ENCODE peak calls at places on chromosomes 7 and 10, in six cellular contexts. X is effector CD4-positive, alpha-beta T cell; M is naive thymus-derived CD8-positive, alpha-beta T cell; H is progenitor cell of endocrine pancreas; G is head of caudate nucleus; I is hypothalamus. W is an unnamed sample.

GRCh38 chr7:28483868-28484267 is 71.5 kb downstream of the CREB5 start:
- DNase-seq in G (no peak), M (no peak), X (no peak), H (no peak), I (no peak), W (no peak)

GRCh38 chr10:79274279-79275104 is 72.8 kb upstream of the PPIF start:
- DNase-seq in H (no peak), G (peak), M (no peak), I (peak), X (no peak), W (peak)

GRCh38 chr7:134394046-134394445 is 64.9 kb downstream of the AKR1B1 start:
- DNase-seq in H (no peak), G (no peak), M (no peak), I (no peak), X (no peak), W (no peak)

GRCh38 chr7:30285067-30285530 is 702 bp downstream of the ZNRF2 start:
- DNase-seq in X (peak), H (peak), M (no peak), G (peak), I (peak), W (no peak)

GRCh38 chr10:77287647-77288120 is 349.9 kb downstream of the KCNMA1 start:
- DNase-seq in G (no peak), H (no peak), I (no peak), X (no peak), M (no peak), W (peak)

GRCh38 chr7:48052748-48053147 is 17.4 kb downstream of the C7orf57 start:
- DNase-seq in I (no peak), H (no peak), M (no peak), X (no peak), G (no peak), W (no peak)

GRCh38 chr7:27217951-27218350 is 18.1 kb upstream of the HOXA13 start:
- DNase-seq in M (no peak), I (no peak), G (no peak), H (no peak), X (no peak), W (no peak)

GRCh38 chr7:152142976-152143665 is 117.6 kb downstream of the GALNT11 start:
- DNase-seq in M (peak), G (no peak), X (no peak), H (no peak), I (no peak), W (no peak)

GRCh38 chr7:4136501-4137110 is 545.5 kb upstream of the FOXK1 start:
- DNase-seq in I (no peak), G (no peak), M (no peak), X (no peak), H (no peak), W (no peak)

GRCh38 chr10:74871595-74872382 is 45.4 kb downstream of the KAT6B start:
- DNase-seq in X (no peak), G (peak), M (no peak), I (no peak), H (no peak), W (no peak)

GRCh38 chr7:51139796-51140195 is 176.8 kb downstream of the COBL start:
- DNase-seq in M (no peak), X (no peak), G (no peak), H (no peak), I (no peak), W (no peak)

GRCh38 chr7:121337398-121337797 is 8.6 kb downstream of the WNT16 start:
- DNase-seq in M (no peak), I (no peak), H (no peak), G (no peak), X (no peak), W (peak)

GRCh38 chr10:91974960-91975359 is 51.4 kb downstream of the BTAF1 start:
- DNase-seq in G (no peak), H (no peak), M (no peak), I (no peak), X (no peak), W (no peak)

GRCh38 chr7:50349963-50350944 is 45.7 kb downstream of the IKZF1 start:
- DNase-seq in G (peak), M (peak), I (no peak), X (peak), H (no peak), W (no peak)

GRCh38 chr7:81873559-81873958 is 103.7 kb upstream of the HGF start:
- DNase-seq in X (no peak), G (no peak), M (no peak), H (no peak), I (no peak), W (no peak)

GRCh38 chr10:46106410-46107255 is 60.6 kb upstream of the MSMB start:
- DNase-seq in H (peak), I (no peak), M (peak), G (peak), X (peak), W (peak)